ENCODE peak calls at places on chromosomes 13 and 19, in five cellular contexts. M is NCI-H146, N is mesenchymal stem cell, F is nucleus accumbens, W is aorta. O is an unnamed sample.
A peak's percentile ranks its signal among the peaks of the same experiment; 100 is the strongest.

GRCh38 chr13:73399347-73400216 is 340.8 kb downstream of the KLF5 start:
- DNase-seq in M (no peak), N (no peak), F (no peak), W (no peak), O (no peak)

GRCh38 chr19:15288146-15288963 is 44.0 kb downstream of the BRD4 start:
- DNase-seq in M (no peak), N (no peak), F (peak; percentile 88), W (no peak), O (peak; percentile 83)

GRCh38 chr19:27794444-27795042 is 1418.4 kb downstream of the UQCRFS1 start:
- DNase-seq in M (no peak), N (peak; percentile 61), F (no peak), W (peak; percentile 77), O (no peak)

GRCh38 chr13:109093988-109094387 is 464.6 kb downstream of the MYO16 start:
- DNase-seq in M (no peak), N (no peak), F (no peak), W (no peak), O (no peak)

GRCh38 chr13:46136688-46137087 is 31.9 kb upstream of the CPB2 start:
- DNase-seq in M (no peak), N (no peak), F (no peak), W (no peak), O (no peak)

GRCh38 chr13:24392972-24393371 is 83.6 kb downstream of the C1QTNF9 start:
- DNase-seq in M (no peak), N (no peak), F (no peak), W (no peak), O (no peak)

GRCh38 chr19:17532116-17532515 is 20.7 kb downstream of the PGLS start:
- DNase-seq in M (no peak), N (no peak), F (no peak), W (no peak), O (no peak)

GRCh38 chr19:2274937-2275535 is 6.9 kb downstream of the PEAK3 start:
- DNase-seq in M (peak; percentile 27), N (peak; percentile 79), F (peak; percentile 40), W (peak; percentile 87), O (peak; percentile 66)

GRCh38 chr13:40096357-40096911 is 441.0 kb downstream of the COG6 start:
- DNase-seq in M (no peak), N (no peak), F (no peak), W (no peak), O (no peak)